ENCODE peak calls at places on chromosomes 6 and 20, in four cellular contexts. A is H9, E is lower lobe of right lung, X is Panc1. B is an unnamed sample. For H3K9me3, the result is how much of the 10 kb centered on the place peaks cover.

GRCh38 chr6:27795697-27796494 is 116.3 kb downstream of the OR2B2 start:
- DNase-seq in E (no peak), A (no peak), X (peak), B (no peak)

GRCh38 chr6:87483929-87484328 is 11.2 kb downstream of the SLC35A1 start:
- DNase-seq in X (no peak), A (peak), E (no peak), B (no peak)

GRCh38 chr6:12148317-12148801 is 136.2 kb downstream of the HIVEP1 start:
- DNase-seq in X (no peak), A (no peak), E (no peak), B (no peak)

GRCh38 chr6:130367767-130368166 is 1.9 kb downstream of the TMEM200A start:
- DNase-seq in A (no peak), E (no peak), X (no peak), B (no peak)

GRCh38 chr6:7201732-7202541 is 94.2 kb downstream of the RREB1 start:
- DNase-seq in A (no peak), X (no peak), E (peak), B (no peak)

GRCh38 chr20:46308258-46309157 is at the start of gene CDH22:
- DNase-seq in E (peak), X (no peak), A (peak), B (peak)

GRCh38 chr6:70398783-70399730 is 14.3 kb upstream of the FAM135A start:
- DNase-seq in A (no peak), X (peak), E (peak), B (no peak)

GRCh38 chr6:8059129-8059528 is 5.1 kb downstream of the BLOC1S5 start:
- DNase-seq in A (no peak), X (no peak), E (no peak), B (no peak)

GRCh38 chr6:35993150-35993549 is 31.3 kb downstream of the SLC26A8 start:
- DNase-seq in A (no peak), E (no peak), X (no peak), B (no peak)

GRCh38 chr6:45591816-45592359 is 214.2 kb upstream of the SUPT3H start:
- DNase-seq in E (no peak), A (no peak), X (no peak), B (no peak)

GRCh38 chr6:44471271-44471981 is 83.9 kb downstream of the CDC5L start:
- DNase-seq in X (no peak), A (no peak), E (no peak), B (no peak)

GRCh38 chr6:44468835-44469234 is 81.3 kb downstream of the CDC5L start:
- DNase-seq in A (no peak), E (no peak), X (no peak), B (no peak)

GRCh38 chr6:44472250-44472945 is 84.9 kb downstream of the CDC5L start:
- DNase-seq in A (peak), E (no peak), X (no peak), B (no peak)

GRCh38 chr6:44470746-44471145 is 83.2 kb downstream of the CDC5L start:
- DNase-seq in E (no peak), A (no peak), X (no peak), B (no peak)

GRCh38 chr6:44470106-44470446 is 82.6 kb downstream of the CDC5L start:
- DNase-seq in A (no peak), X (no peak), E (no peak), B (no peak)
- TF ChIP-seq CTCF in A (peak), X (peak), E (peak), B (no peak)

DNA sequence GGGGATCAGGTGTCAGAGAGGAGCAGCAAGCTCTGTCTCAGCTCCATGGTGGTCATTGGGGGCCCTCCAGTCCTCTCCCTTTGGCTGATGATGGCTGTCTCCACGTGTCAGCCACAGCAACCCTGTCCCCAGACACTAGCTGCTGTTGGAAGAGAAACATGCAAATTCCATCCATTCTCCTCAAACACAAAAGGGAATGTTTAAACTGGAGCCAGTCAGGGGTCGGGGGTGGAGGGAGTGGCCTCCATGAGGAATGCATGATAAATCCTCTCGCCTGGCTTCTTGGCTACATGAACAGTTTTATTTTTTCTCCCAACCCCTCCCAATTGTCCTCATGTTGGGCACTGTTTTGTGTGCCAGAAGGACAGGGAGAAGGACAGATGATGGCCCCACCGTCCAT is 86.4 kb downstream of the EDN3 start:
- DNase-seq in E (no peak), A (no peak), X (no peak), B (no peak)
- H3K27ac ChIP-seq in E (no peak), A (no peak), X (no peak), B (no peak)

DNA sequence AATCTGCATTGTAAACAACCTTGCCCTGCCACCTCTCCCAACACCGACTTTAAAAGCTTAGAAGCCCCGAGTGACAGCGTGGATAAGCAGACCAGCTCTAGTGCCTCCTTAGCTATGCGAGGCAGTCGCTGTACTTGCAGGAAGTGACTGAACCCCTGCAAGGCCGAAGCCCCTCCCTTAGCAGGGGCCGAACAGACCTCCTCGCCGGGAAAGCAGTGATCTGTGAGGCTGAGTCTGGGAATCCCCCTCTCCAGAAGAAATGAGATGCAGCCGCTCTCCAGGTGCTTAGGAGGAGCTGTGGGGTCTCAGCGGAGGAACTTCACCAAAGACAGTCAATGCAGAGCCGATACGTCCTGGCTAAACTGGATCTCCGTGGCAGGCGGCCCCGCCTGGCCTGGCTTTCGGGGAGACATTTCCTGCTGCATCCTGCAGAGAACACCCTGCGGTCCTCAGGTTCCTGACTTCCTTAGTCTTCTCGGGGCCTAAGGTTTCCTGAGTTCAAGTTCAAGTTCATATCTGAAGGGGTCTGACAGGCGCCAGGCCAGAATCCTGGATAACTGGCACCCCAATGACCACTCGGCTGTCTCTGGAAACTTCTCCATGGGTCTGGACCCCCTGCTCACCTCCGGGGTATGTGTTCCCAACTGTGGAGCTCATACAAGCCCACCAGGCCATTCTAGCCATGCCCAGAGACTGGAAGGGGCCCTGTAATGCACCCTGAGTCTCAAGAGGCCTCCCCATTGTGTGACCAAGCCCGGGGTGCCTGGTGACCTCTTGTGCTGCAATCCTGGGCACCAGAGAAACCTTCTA is 20.4 kb upstream of the FRMD1 start:
- DNase-seq in A (peak), X (no peak), E (peak), B (no peak)
- H3K9me3 ChIP-seq in A (under half), X (under half), E (under half), B (under half)

GRCh38 chr20:40990542-40991120 is 38.0 kb upstream of the TOP1 start:
- DNase-seq in X (peak), A (peak), E (peak), B (peak)
- TF ChIP-seq CTCF in X (peak), A (peak), E (peak), B (peak)

GRCh38 chr6:2881358-2881885 is 21.7 kb downstream of the SERPINB9 start:
- DNase-seq in A (no peak), X (no peak), E (no peak), B (no peak)

GRCh38 chr6:2875840-2876207 is 27.3 kb downstream of the SERPINB9 start:
- DNase-seq in X (no peak), A (no peak), E (peak), B (peak)

GRCh38 chr6:2876210-2877056 is 26.7 kb downstream of the SERPINB9 start:
- DNase-seq in X (no peak), A (no peak), E (peak), B (no peak)

GRCh38 chr6:2877057-2877882 is 25.8 kb downstream of the SERPINB9 start:
- DNase-seq in X (no peak), E (no peak), A (no peak), B (no peak)

DNA sequence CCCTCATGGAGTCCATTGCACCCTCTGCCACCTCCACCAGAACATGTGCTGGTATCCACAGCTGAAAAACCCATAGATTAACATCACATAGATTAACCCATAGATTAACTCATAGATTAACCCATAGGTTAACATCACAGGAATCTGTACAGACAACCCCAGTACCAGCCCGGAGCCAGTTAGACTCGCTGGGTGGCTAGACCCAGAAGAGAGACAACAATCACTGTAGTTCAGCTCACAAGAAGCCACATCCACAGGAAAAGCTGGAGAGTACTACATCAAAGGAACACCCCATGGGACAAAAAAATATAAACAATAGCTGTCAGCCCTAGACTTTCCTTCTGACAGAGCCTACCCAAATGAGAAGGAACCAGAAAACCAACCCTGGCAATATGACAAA is 25.1 kb downstream of the SERPINB9 start:
- DNase-seq in A (no peak), E (no peak), X (no peak), B (no peak)
- H3K27ac ChIP-seq in A (no peak), E (no peak), X (no peak), B (peak)

GRCh38 chr20:59683181-59683580 is 78.8 kb downstream of the PHACTR3 start:
- DNase-seq in A (no peak), X (no peak), E (no peak), B (no peak)
- H3K9me3 ChIP-seq in A (under half), X (under half), E (under half), B (under half)